ENCODE peak calls at places on chromosomes 1 and 21, in nine cellular contexts. One of them, this sample, is unnamed.

GRCh38 chr1:198892065-198892464 is 253.2 kb downstream of the PTPRC start:
- DNase-seq in EH: peak
- DNase-seq in foreskin fibroblast: peak
- DNase-seq in NCI-H69: peak
- DNase-seq in activated T-cell treated with anti-CD3 and anti-CD28 coated beads for 1 hour: no peak
- DNase-seq in KG1: no peak
- DNase-seq in HAP-1: no peak
- DNase-seq in hippocampal formation: no peak
- DNase-seq in germinal center: no peak
- DNase-seq in this sample: no peak

GRCh38 chr1:15005116-15005515 is 148.4 kb upstream of the TMEM51 start:
- DNase-seq in foreskin fibroblast: no peak
- DNase-seq in germinal center: no peak
- DNase-seq in NCI-H69: peak
- DNase-seq in activated T-cell treated with anti-CD3 and anti-CD28 coated beads for 1 hour: no peak
- DNase-seq in EH: no peak
- DNase-seq in hippocampal formation: no peak
- DNase-seq in HAP-1: no peak
- DNase-seq in KG1: no peak
- DNase-seq in this sample: no peak

GRCh38 chr1:17139637-17140036 is 20.4 kb upstream of the PADI2 start:
- DNase-seq in EH: no peak
- DNase-seq in hippocampal formation: no peak
- DNase-seq in germinal center: no peak
- DNase-seq in NCI-H69: no peak
- DNase-seq in HAP-1: no peak
- DNase-seq in foreskin fibroblast: no peak
- DNase-seq in activated T-cell treated with anti-CD3 and anti-CD28 coated beads for 1 hour: no peak
- DNase-seq in KG1: no peak
- DNase-seq in this sample: no peak

GRCh38 chr1:18547460-18547859 is 66.7 kb downstream of the KLHDC7A start:
- DNase-seq in HAP-1: no peak
- DNase-seq in foreskin fibroblast: no peak
- DNase-seq in activated T-cell treated with anti-CD3 and anti-CD28 coated beads for 1 hour: no peak
- DNase-seq in EH: no peak
- DNase-seq in KG1: no peak
- DNase-seq in germinal center: no peak
- DNase-seq in hippocampal formation: no peak
- DNase-seq in NCI-H69: no peak
- DNase-seq in this sample: no peak

GRCh38 chr1:60448866-60449265 is 375.3 kb upstream of the C1orf87 start:
- DNase-seq in germinal center: no peak
- DNase-seq in foreskin fibroblast: no peak
- DNase-seq in EH: no peak
- DNase-seq in KG1: no peak
- DNase-seq in hippocampal formation: no peak
- DNase-seq in HAP-1: no peak
- DNase-seq in NCI-H69: no peak
- DNase-seq in activated T-cell treated with anti-CD3 and anti-CD28 coated beads for 1 hour: no peak
- DNase-seq in this sample: no peak

GRCh38 chr1:172429324-172430127 is 9.0 kb downstream of the C1orf105 start:
- DNase-seq in foreskin fibroblast: peak
- DNase-seq in KG1: peak
- DNase-seq in HAP-1: peak
- DNase-seq in EH: peak
- DNase-seq in hippocampal formation: peak
- DNase-seq in germinal center: peak
- DNase-seq in activated T-cell treated with anti-CD3 and anti-CD28 coated beads for 1 hour: no peak
- DNase-seq in NCI-H69: peak
- DNase-seq in this sample: peak

GRCh38 chr1:117634631-117635030 is 28.8 kb downstream of the TENT5C start:
- DNase-seq in EH: no peak
- DNase-seq in germinal center: no peak
- DNase-seq in KG1: no peak
- DNase-seq in foreskin fibroblast: no peak
- DNase-seq in HAP-1: no peak
- DNase-seq in activated T-cell treated with anti-CD3 and anti-CD28 coated beads for 1 hour: no peak
- DNase-seq in NCI-H69: no peak
- DNase-seq in hippocampal formation: no peak
- DNase-seq in this sample: no peak

GRCh38 chr1:87044840-87045239 is 130.4 kb downstream of the HS2ST1 start:
- DNase-seq in NCI-H69: no peak
- DNase-seq in KG1: no peak
- DNase-seq in activated T-cell treated with anti-CD3 and anti-CD28 coated beads for 1 hour: no peak
- DNase-seq in germinal center: no peak
- DNase-seq in HAP-1: no peak
- DNase-seq in foreskin fibroblast: no peak
- DNase-seq in EH: no peak
- DNase-seq in hippocampal formation: no peak
- DNase-seq in this sample: no peak

GRCh38 chr21:46317710-46318463 is 5.8 kb downstream of the C21orf58 start:
- DNase-seq in HAP-1: no peak
- DNase-seq in NCI-H69: peak
- DNase-seq in hippocampal formation: no peak
- DNase-seq in foreskin fibroblast: no peak
- DNase-seq in germinal center: no peak
- DNase-seq in KG1: no peak
- DNase-seq in EH: no peak
- DNase-seq in activated T-cell treated with anti-CD3 and anti-CD28 coated beads for 1 hour: no peak
- DNase-seq in this sample: no peak